ENCODE peak calls at places on chromosomes 12 and 14, in five cellular contexts. R, U, W, H and P are unnamed samples. For H3K4me1, the result is how much of the 10 kb centered on the place peaks cover.

GRCh38 chr12:115259968-115260806 is 576.2 kb upstream of the TBX3 start:
- DNase-seq in R (no peak), U (no peak), W (no peak), H (no peak), P (no peak)

GRCh38 chr14:52235866-52236510 is 31.5 kb upstream of the PTGDR start:
- DNase-seq in R (no peak), U (no peak), W (peak), H (no peak), P (no peak)

GRCh38 chr12:38892090-38892786 is 13.2 kb downstream of the CPNE8 start:
- DNase-seq in R (no peak), U (no peak), W (no peak), H (peak), P (no peak)

GRCh38 chr14:35402323-35403084 is 2.0 kb downstream of the NFKBIA start:
- DNase-seq in R (peak), U (no peak), W (no peak), H (no peak), P (peak)

GRCh38 chr12:76037130-76038105 is 5.8 kb upstream of the PHLDA1 start:
- DNase-seq in R (peak), U (no peak), W (peak), H (peak), P (no peak)

GRCh38 chr14:74945852-74946658 is 9.3 kb downstream of the PGF start:
- DNase-seq in R (peak), U (no peak), W (peak), H (peak), P (peak)

GRCh38 chr12:5328669-5329068 is 103.2 kb upstream of the NTF3 start:
- DNase-seq in R (no peak), U (no peak), W (peak), H (no peak), P (no peak)

GRCh38 chr14:100819829-100820475 is 6.0 kb upstream of the MEG3 start:
- DNase-seq in R (no peak), U (no peak), W (no peak), H (no peak), P (no peak)

GRCh38 chr14:92513204-92513965 is at the start of gene RIN3:
- DNase-seq in R (peak), U (no peak), W (peak), H (peak), P (peak)

GRCh38 chr14:59997496-59997895 is 77.6 kb downstream of the LRRC9 start:
- DNase-seq in R (no peak), U (no peak), W (no peak), H (no peak), P (no peak)

GRCh38 chr12:49200882-49201594 is 12.2 kb upstream of the TUBA1A start:
- DNase-seq in R (peak), U (no peak), W (no peak), H (peak), P (no peak)

GRCh38 chr14:72855913-72856312 is 38.0 kb downstream of the DPF3 start:
- DNase-seq in R (no peak), U (no peak), W (no peak), H (no peak), P (no peak)

GRCh38 chr12:67482751-67483661 is 165.5 kb upstream of the DYRK2 start:
- DNase-seq in R (peak), U (no peak), W (no peak), H (no peak), P (peak)

GRCh38 chr14:79278286-79278797 is 933.0 kb downstream of the DIO2 start:
- DNase-seq in R (peak), U (no peak), W (no peak), H (no peak), P (no peak)

GRCh38 chr14:88835661-88836060 is 11.2 kb downstream of the TTC8 start:
- DNase-seq in R (no peak), U (no peak), W (no peak), H (no peak), P (no peak)

GRCh38 chr12:2267624-2268477 is 215.1 kb downstream of the CACNA1C start:
- DNase-seq in R (no peak), U (peak), W (peak), H (no peak), P (no peak)

GRCh38 chr14:34684578-34684977 is 29.8 kb downstream of the CFL2 start:
- DNase-seq in R (no peak), U (no peak), W (no peak), H (no peak), P (no peak)

GRCh38 chr14:100738269-100738691 is 11.6 kb downstream of the DLK1 start:
- DNase-seq in R (no peak), U (peak), W (no peak), H (no peak), P (no peak)

GRCh38 chr12:130994821-130995375 is 41.2 kb downstream of the ADGRD1 start:
- DNase-seq in R (no peak), U (no peak), W (no peak), H (no peak), P (no peak)

GRCh38 chr14:74979442-74980397 is 23.0 kb upstream of the EIF2B2 start:
- DNase-seq in R (no peak), U (no peak), W (peak), H (no peak), P (no peak)

GRCh38 chr12:130669205-130669557 is 46.9 kb downstream of the RIMBP2 start:
- DNase-seq in R (no peak), U (no peak), W (no peak), H (no peak), P (no peak)

GRCh38 chr14:61479746-61480502 is 158.5 kb downstream of the PRKCH start:
- DNase-seq in R (no peak), U (no peak), W (no peak), H (no peak), P (no peak)

GRCh38 chr14:95200404-95200803 is 43.1 kb upstream of the DICER1 start:
- DNase-seq in R (no peak), U (no peak), W (no peak), H (no peak), P (no peak)

GRCh38 chr12:16350682-16351081 is 3.2 kb downstream of the MGST1 start:
- DNase-seq in R (peak), U (peak), W (peak), H (peak), P (no peak)

GRCh38 chr14:20415723-20416622 is 2.7 kb upstream of the TEP1 start:
- DNase-seq in R (peak), U (no peak), W (peak), H (peak), P (peak)

GRCh38 chr14:97224016-97224415 is 426.8 kb downstream of the VRK1 start:
- DNase-seq in R (no peak), U (no peak), W (peak), H (no peak), P (no peak)

GRCh38 chr12:94722664-94723063 is 72.3 kb upstream of the TMCC3 start:
- DNase-seq in R (no peak), U (no peak), W (no peak), H (no peak), P (no peak)

GRCh38 chr12:80513211-80513610 is 69.2 kb downstream of the PTPRQ start:
- DNase-seq in R (no peak), U (no peak), W (no peak), H (no peak), P (no peak)

GRCh38 chr12:92775416-92775815 is 72.6 kb downstream of the PLEKHG7 start:
- DNase-seq in R (no peak), U (no peak), W (no peak), H (no peak), P (no peak)

GRCh38 chr12:110304061-110304551 is 23.1 kb downstream of the ATP2A2 start:
- DNase-seq in R (no peak), U (no peak), W (no peak), H (no peak), P (no peak)

GRCh38 chr12:72540811-72541210 is 268.6 kb downstream of the TRHDE start:
- DNase-seq in R (no peak), U (no peak), W (no peak), H (no peak), P (no peak)

GRCh38 chr14:85535916-85536834 is 6.2 kb downstream of the FLRT2 start:
- DNase-seq in R (peak), U (no peak), W (peak), H (peak), P (no peak)

GRCh38 chr12:130803707-130804106 is 35.3 kb downstream of the STX2 start:
- DNase-seq in R (no peak), U (no peak), W (no peak), H (no peak), P (no peak)

GRCh38 chr12:6915023-6915788 is 826 bp downstream of the ENO2 start:
- DNase-seq in R (no peak), U (no peak), W (peak), H (peak), P (no peak)

GRCh38 chr14:21840765-21841164 is 167.1 kb upstream of the OR4E1 start:
- DNase-seq in R (no peak), U (no peak), W (peak), H (peak), P (no peak)

GRCh38 chr12:117161460-117162166 is 28.7 kb downstream of the FBXO21 start:
- DNase-seq in R (no peak), U (no peak), W (no peak), H (no peak), P (no peak)

DNA sequence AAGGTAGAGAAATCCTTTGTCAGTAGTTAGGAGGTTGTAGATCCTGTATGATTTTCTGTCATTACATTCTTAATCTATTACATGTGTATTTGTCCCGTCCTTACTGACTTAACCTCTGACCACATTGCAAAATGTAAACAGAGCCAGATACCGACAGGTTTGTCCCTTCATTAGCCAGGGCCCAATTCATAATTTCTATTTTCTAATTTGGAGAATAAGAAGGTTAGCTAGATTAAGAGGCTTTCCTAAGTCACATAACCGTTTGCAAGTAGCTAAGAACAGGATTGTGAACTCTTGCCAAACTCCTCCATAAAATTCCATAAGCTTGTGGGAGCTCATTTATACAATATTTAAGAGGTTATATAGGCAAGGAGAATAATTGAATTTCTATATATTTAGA is 352.6 kb downstream of the RAD51B start:
- DNase-seq in R (no peak), U (no peak), W (no peak), H (peak), P (no peak)
- TF ChIP-seq CTCF in R (no peak), U (no peak), W (no peak), H (no peak), P (no peak)

GRCh38 chr12:112368856-112369255 is 13.4 kb downstream of the HECTD4 start:
- DNase-seq in R (no peak), U (no peak), W (no peak), H (no peak), P (no peak)
- H3K4me1 ChIP-seq in R (under half), U (under half), W (under half), H (under half), P (under half)

GRCh38 chr12:78949532-78949931 is 85.0 kb downstream of the SYT1 start:
- DNase-seq in R (no peak), U (no peak), W (no peak), H (no peak), P (no peak)

DNA sequence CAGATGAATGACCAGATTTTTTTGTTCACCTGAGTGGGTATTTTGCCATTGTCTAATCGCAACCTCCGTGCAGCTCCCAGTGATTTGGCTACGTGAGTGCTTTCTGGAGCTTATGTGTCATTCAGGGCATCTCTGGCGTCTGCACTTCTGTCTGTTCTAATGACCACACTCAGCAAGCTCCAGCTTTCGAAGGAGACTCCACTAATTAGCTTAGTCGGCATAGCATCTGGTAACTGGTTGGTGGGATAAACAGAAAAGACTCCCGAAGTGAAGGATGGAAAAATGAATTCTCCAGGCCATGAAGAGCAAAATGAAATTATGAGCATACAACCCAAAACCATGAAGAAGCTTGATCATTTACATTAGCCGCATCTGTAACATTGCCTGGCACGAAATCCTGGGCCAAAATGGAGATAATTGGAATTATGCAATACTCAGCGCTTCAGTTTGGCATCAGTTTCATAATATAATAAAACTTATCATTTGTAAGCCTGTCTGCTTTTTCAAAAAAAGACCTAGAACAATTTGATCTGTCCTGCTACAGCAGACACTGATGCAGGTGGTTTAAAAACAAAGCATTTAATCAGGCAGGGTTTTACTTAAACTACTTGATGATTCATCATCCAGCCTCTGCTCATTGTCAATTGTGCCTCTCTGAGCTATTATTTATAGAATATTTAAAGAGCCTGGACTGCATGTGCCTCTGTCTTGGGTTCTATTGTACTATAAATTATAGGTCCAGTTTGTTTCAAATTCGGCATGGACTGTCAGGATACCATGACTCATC is 87.4 kb downstream of the SYT1 start:
- DNase-seq in R (no peak), U (no peak), W (peak), H (no peak), P (no peak)
- H3K4me3 ChIP-seq in R (no peak), U (no peak), W (no peak), H (no peak), P (no peak)

GRCh38 chr12:30975581-30975980 is 49.0 kb downstream of the TSPAN11 start:
- DNase-seq in R (no peak), U (no peak), W (no peak), H (no peak), P (no peak)

GRCh38 chr12:30974746-30975500 is 48.4 kb downstream of the TSPAN11 start:
- DNase-seq in R (no peak), U (no peak), W (no peak), H (no peak), P (no peak)

GRCh38 chr12:30977537-30978349 is 51.2 kb downstream of the TSPAN11 start:
- DNase-seq in R (no peak), U (no peak), W (no peak), H (no peak), P (no peak)

GRCh38 chr12:30978639-30979038 is 52.1 kb downstream of the TSPAN11 start:
- DNase-seq in R (no peak), U (no peak), W (no peak), H (no peak), P (no peak)

GRCh38 chr12:30977124-30977523 is 50.6 kb downstream of the TSPAN11 start:
- DNase-seq in R (no peak), U (no peak), W (no peak), H (no peak), P (no peak)
- TF ChIP-seq CTCF in R (no peak), U (no peak), W (no peak), H (no peak), P (no peak)

GRCh38 chr12:111401167-111401605 is 4.5 kb upstream of the SH2B3 start:
- DNase-seq in R (no peak), U (no peak), W (no peak), H (no peak), P (no peak)
- H3K4me1 ChIP-seq in R (under half), U (under half), W (under half), H (under half), P (under half)

GRCh38 chr12:19970826-19971225 is 397.5 kb upstream of the PDE3A start:
- DNase-seq in R (no peak), U (no peak), W (no peak), H (no peak), P (no peak)
- H3K4me3 ChIP-seq in R (no peak), U (no peak), W (no peak), H (no peak), P (no peak)